ENCODE peak calls at places on chromosomes 12 and 14, in eight cellular contexts. One of them, this sample, is unnamed.

GRCh38 chr12:92493816-92494215 is 209.0 kb upstream of the PLEKHG7 start:
- DNase-seq in foreskin fibroblast: peak
- DNase-seq in HuH-7.5: no peak
- DNase-seq in substantia nigra: no peak
- DNase-seq in RWPE1: no peak
- DNase-seq in stimulated activated CD4-positive, alpha-beta T cell treated with anti-CD3 and anti-CD28 coated beads, Interleukin-15, amount 100 ng/mL, for 1 hour: no peak
- DNase-seq in suprapubic skin: no peak
- DNase-seq in smooth muscle cell of the brain vasculature: no peak
- DNase-seq in this sample: no peak

GRCh38 chr12:100632445-100632892 is 59.0 kb downstream of the GAS2L3 start:
- DNase-seq in foreskin fibroblast: no peak
- DNase-seq in HuH-7.5: no peak
- DNase-seq in substantia nigra: no peak
- DNase-seq in RWPE1: no peak
- DNase-seq in stimulated activated CD4-positive, alpha-beta T cell treated with anti-CD3 and anti-CD28 coated beads, Interleukin-15, amount 100 ng/mL, for 1 hour: no peak
- DNase-seq in suprapubic skin: no peak
- DNase-seq in smooth muscle cell of the brain vasculature: no peak
- DNase-seq in this sample: no peak

GRCh38 chr14:65854215-65854614 is 441.7 kb downstream of the FUT8 start:
- DNase-seq in foreskin fibroblast: no peak
- DNase-seq in HuH-7.5: no peak
- DNase-seq in substantia nigra: no peak
- DNase-seq in RWPE1: no peak
- DNase-seq in stimulated activated CD4-positive, alpha-beta T cell treated with anti-CD3 and anti-CD28 coated beads, Interleukin-15, amount 100 ng/mL, for 1 hour: no peak
- DNase-seq in suprapubic skin: no peak
- DNase-seq in smooth muscle cell of the brain vasculature: no peak
- DNase-seq in this sample: no peak

GRCh38 chr12:116426391-116427136 is 132.6 kb upstream of the MAP1LC3B2 start:
- DNase-seq in foreskin fibroblast: peak
- DNase-seq in HuH-7.5: no peak
- DNase-seq in substantia nigra: no peak
- DNase-seq in RWPE1: peak
- DNase-seq in stimulated activated CD4-positive, alpha-beta T cell treated with anti-CD3 and anti-CD28 coated beads, Interleukin-15, amount 100 ng/mL, for 1 hour: no peak
- DNase-seq in suprapubic skin: peak
- DNase-seq in smooth muscle cell of the brain vasculature: peak
- DNase-seq in this sample: peak

GRCh38 chr12:26473291-26473690 is 277.9 kb downstream of the SSPN start:
- DNase-seq in foreskin fibroblast: peak
- DNase-seq in HuH-7.5: no peak
- DNase-seq in substantia nigra: no peak
- DNase-seq in RWPE1: no peak
- DNase-seq in stimulated activated CD4-positive, alpha-beta T cell treated with anti-CD3 and anti-CD28 coated beads, Interleukin-15, amount 100 ng/mL, for 1 hour: no peak
- DNase-seq in suprapubic skin: no peak
- DNase-seq in smooth muscle cell of the brain vasculature: no peak
- DNase-seq in this sample: no peak

GRCh38 chr12:108622425-108622824 is 11.3 kb downstream of the SELPLG start:
- DNase-seq in foreskin fibroblast: no peak
- DNase-seq in HuH-7.5: no peak
- DNase-seq in substantia nigra: no peak
- DNase-seq in RWPE1: no peak
- DNase-seq in stimulated activated CD4-positive, alpha-beta T cell treated with anti-CD3 and anti-CD28 coated beads, Interleukin-15, amount 100 ng/mL, for 1 hour: no peak
- DNase-seq in suprapubic skin: no peak
- DNase-seq in smooth muscle cell of the brain vasculature: no peak
- DNase-seq in this sample: no peak

GRCh38 chr12:57898308-57898970 is 42.9 kb upstream of the ATP23 start:
- DNase-seq in foreskin fibroblast: peak
- DNase-seq in HuH-7.5: no peak
- DNase-seq in substantia nigra: no peak
- DNase-seq in RWPE1: no peak
- DNase-seq in stimulated activated CD4-positive, alpha-beta T cell treated with anti-CD3 and anti-CD28 coated beads, Interleukin-15, amount 100 ng/mL, for 1 hour: no peak
- DNase-seq in suprapubic skin: no peak
- DNase-seq in smooth muscle cell of the brain vasculature: no peak
- DNase-seq in this sample: no peak

GRCh38 chr14:37819155-37820015 is 224.0 kb downstream of the TTC6 start:
- DNase-seq in foreskin fibroblast: peak
- DNase-seq in HuH-7.5: no peak
- DNase-seq in substantia nigra: no peak
- DNase-seq in RWPE1: peak
- DNase-seq in stimulated activated CD4-positive, alpha-beta T cell treated with anti-CD3 and anti-CD28 coated beads, Interleukin-15, amount 100 ng/mL, for 1 hour: no peak
- DNase-seq in suprapubic skin: no peak
- DNase-seq in smooth muscle cell of the brain vasculature: no peak
- DNase-seq in this sample: no peak

GRCh38 chr12:102970780-102971179 is 13.3 kb downstream of the ASCL1 start:
- DNase-seq in foreskin fibroblast: no peak
- DNase-seq in HuH-7.5: no peak
- DNase-seq in substantia nigra: no peak
- DNase-seq in RWPE1: no peak
- DNase-seq in stimulated activated CD4-positive, alpha-beta T cell treated with anti-CD3 and anti-CD28 coated beads, Interleukin-15, amount 100 ng/mL, for 1 hour: no peak
- DNase-seq in suprapubic skin: no peak
- DNase-seq in smooth muscle cell of the brain vasculature: no peak
- DNase-seq in this sample: no peak

GRCh38 chr14:56490379-56490778 is 89.2 kb upstream of the TMEM260 start:
- DNase-seq in foreskin fibroblast: peak
- DNase-seq in HuH-7.5: no peak
- DNase-seq in substantia nigra: no peak
- DNase-seq in RWPE1: peak
- DNase-seq in stimulated activated CD4-positive, alpha-beta T cell treated with anti-CD3 and anti-CD28 coated beads, Interleukin-15, amount 100 ng/mL, for 1 hour: no peak
- DNase-seq in suprapubic skin: no peak
- DNase-seq in smooth muscle cell of the brain vasculature: no peak
- DNase-seq in this sample: no peak

GRCh38 chr12:128382946-128383739 is 116.2 kb downstream of the TMEM132C start:
- DNase-seq in foreskin fibroblast: no peak
- DNase-seq in HuH-7.5: no peak
- DNase-seq in substantia nigra: no peak
- DNase-seq in RWPE1: no peak
- DNase-seq in stimulated activated CD4-positive, alpha-beta T cell treated with anti-CD3 and anti-CD28 coated beads, Interleukin-15, amount 100 ng/mL, for 1 hour: no peak
- DNase-seq in suprapubic skin: no peak
- DNase-seq in smooth muscle cell of the brain vasculature: no peak
- DNase-seq in this sample: no peak

GRCh38 chr14:65664436-65664835 is 251.9 kb downstream of the FUT8 start:
- DNase-seq in foreskin fibroblast: no peak
- DNase-seq in HuH-7.5: no peak
- DNase-seq in substantia nigra: no peak
- DNase-seq in RWPE1: no peak
- DNase-seq in stimulated activated CD4-positive, alpha-beta T cell treated with anti-CD3 and anti-CD28 coated beads, Interleukin-15, amount 100 ng/mL, for 1 hour: no peak
- DNase-seq in suprapubic skin: no peak
- DNase-seq in smooth muscle cell of the brain vasculature: no peak
- DNase-seq in this sample: no peak

GRCh38 chr12:123808167-123808566 is 46.1 kb downstream of the DNAH10 start:
- DNase-seq in foreskin fibroblast: peak
- DNase-seq in HuH-7.5: peak
- DNase-seq in substantia nigra: peak
- DNase-seq in RWPE1: peak
- DNase-seq in stimulated activated CD4-positive, alpha-beta T cell treated with anti-CD3 and anti-CD28 coated beads, Interleukin-15, amount 100 ng/mL, for 1 hour: no peak
- DNase-seq in suprapubic skin: no peak
- DNase-seq in smooth muscle cell of the brain vasculature: no peak
- DNase-seq in this sample: no peak

GRCh38 chr12:5138845-5139244 is 95.2 kb downstream of the KCNA5 start:
- DNase-seq in foreskin fibroblast: peak
- DNase-seq in HuH-7.5: no peak
- DNase-seq in substantia nigra: no peak
- DNase-seq in RWPE1: no peak
- DNase-seq in stimulated activated CD4-positive, alpha-beta T cell treated with anti-CD3 and anti-CD28 coated beads, Interleukin-15, amount 100 ng/mL, for 1 hour: no peak
- DNase-seq in suprapubic skin: no peak
- DNase-seq in smooth muscle cell of the brain vasculature: no peak
- DNase-seq in this sample: no peak

GRCh38 chr12:25004447-25004846 is 55.5 kb upstream of the BCAT1 start:
- DNase-seq in foreskin fibroblast: no peak
- DNase-seq in HuH-7.5: no peak
- DNase-seq in substantia nigra: no peak
- DNase-seq in RWPE1: no peak
- DNase-seq in stimulated activated CD4-positive, alpha-beta T cell treated with anti-CD3 and anti-CD28 coated beads, Interleukin-15, amount 100 ng/mL, for 1 hour: no peak
- DNase-seq in suprapubic skin: no peak
- DNase-seq in smooth muscle cell of the brain vasculature: no peak
- DNase-seq in this sample: no peak

GRCh38 chr12:49347307-49348237 is 884 bp downstream of the DNAJC22 start:
- DNase-seq in foreskin fibroblast: peak
- DNase-seq in HuH-7.5: peak
- DNase-seq in substantia nigra: peak
- DNase-seq in RWPE1: peak
- DNase-seq in stimulated activated CD4-positive, alpha-beta T cell treated with anti-CD3 and anti-CD28 coated beads, Interleukin-15, amount 100 ng/mL, for 1 hour: peak
- DNase-seq in suprapubic skin: peak
- DNase-seq in smooth muscle cell of the brain vasculature: no peak
- DNase-seq in this sample: peak

GRCh38 chr14:77804592-77804991 is 4.7 kb downstream of the ADCK1 start:
- DNase-seq in foreskin fibroblast: peak
- DNase-seq in HuH-7.5: peak
- DNase-seq in substantia nigra: no peak
- DNase-seq in RWPE1: no peak
- DNase-seq in stimulated activated CD4-positive, alpha-beta T cell treated with anti-CD3 and anti-CD28 coated beads, Interleukin-15, amount 100 ng/mL, for 1 hour: no peak
- DNase-seq in suprapubic skin: no peak
- DNase-seq in smooth muscle cell of the brain vasculature: no peak
- DNase-seq in this sample: no peak

GRCh38 chr12:57889541-57889989 is 43.0 kb upstream of the CTDSP2 start:
- DNase-seq in foreskin fibroblast: peak
- DNase-seq in HuH-7.5: no peak
- DNase-seq in substantia nigra: no peak
- DNase-seq in RWPE1: no peak
- DNase-seq in stimulated activated CD4-positive, alpha-beta T cell treated with anti-CD3 and anti-CD28 coated beads, Interleukin-15, amount 100 ng/mL, for 1 hour: no peak
- DNase-seq in suprapubic skin: peak
- DNase-seq in smooth muscle cell of the brain vasculature: no peak
- DNase-seq in this sample: no peak

GRCh38 chr14:90368946-90369721 is 27.7 kb upstream of the CALM1 start:
- DNase-seq in foreskin fibroblast: peak
- DNase-seq in HuH-7.5: no peak
- DNase-seq in substantia nigra: peak
- DNase-seq in RWPE1: no peak
- DNase-seq in stimulated activated CD4-positive, alpha-beta T cell treated with anti-CD3 and anti-CD28 coated beads, Interleukin-15, amount 100 ng/mL, for 1 hour: no peak
- DNase-seq in suprapubic skin: no peak
- DNase-seq in smooth muscle cell of the brain vasculature: no peak
- DNase-seq in this sample: no peak

GRCh38 chr12:115984607-115985006 is 292.9 kb downstream of the MED13L start:
- DNase-seq in foreskin fibroblast: no peak
- DNase-seq in HuH-7.5: no peak
- DNase-seq in substantia nigra: no peak
- DNase-seq in RWPE1: no peak
- DNase-seq in stimulated activated CD4-positive, alpha-beta T cell treated with anti-CD3 and anti-CD28 coated beads, Interleukin-15, amount 100 ng/mL, for 1 hour: no peak
- DNase-seq in suprapubic skin: no peak
- DNase-seq in smooth muscle cell of the brain vasculature: no peak
- DNase-seq in this sample: no peak

GRCh38 chr12:89862511-89863331 is 154.1 kb upstream of the ATP2B1 start:
- DNase-seq in foreskin fibroblast: peak
- DNase-seq in HuH-7.5: no peak
- DNase-seq in substantia nigra: no peak
- DNase-seq in RWPE1: no peak
- DNase-seq in stimulated activated CD4-positive, alpha-beta T cell treated with anti-CD3 and anti-CD28 coated beads, Interleukin-15, amount 100 ng/mL, for 1 hour: peak
- DNase-seq in suprapubic skin: no peak
- DNase-seq in smooth muscle cell of the brain vasculature: no peak
- DNase-seq in this sample: no peak

GRCh38 chr14:53016491-53016890 is 65.6 kb upstream of the FERMT2 start:
- DNase-seq in foreskin fibroblast: peak
- DNase-seq in HuH-7.5: no peak
- DNase-seq in substantia nigra: no peak
- DNase-seq in RWPE1: no peak
- DNase-seq in stimulated activated CD4-positive, alpha-beta T cell treated with anti-CD3 and anti-CD28 coated beads, Interleukin-15, amount 100 ng/mL, for 1 hour: no peak
- DNase-seq in suprapubic skin: no peak
- DNase-seq in smooth muscle cell of the brain vasculature: no peak
- DNase-seq in this sample: no peak

GRCh38 chr14:70893062-70893841 is 14.0 kb upstream of the PCNX1 start:
- DNase-seq in foreskin fibroblast: no peak
- DNase-seq in HuH-7.5: no peak
- DNase-seq in substantia nigra: no peak
- DNase-seq in RWPE1: no peak
- DNase-seq in stimulated activated CD4-positive, alpha-beta T cell treated with anti-CD3 and anti-CD28 coated beads, Interleukin-15, amount 100 ng/mL, for 1 hour: no peak
- DNase-seq in suprapubic skin: no peak
- DNase-seq in smooth muscle cell of the brain vasculature: no peak
- DNase-seq in this sample: no peak

GRCh38 chr12:119168721-119169120 is 10.0 kb upstream of the HSPB8 start:
- DNase-seq in foreskin fibroblast: no peak
- DNase-seq in HuH-7.5: no peak
- DNase-seq in substantia nigra: no peak
- DNase-seq in RWPE1: no peak
- DNase-seq in stimulated activated CD4-positive, alpha-beta T cell treated with anti-CD3 and anti-CD28 coated beads, Interleukin-15, amount 100 ng/mL, for 1 hour: no peak
- DNase-seq in suprapubic skin: no peak
- DNase-seq in smooth muscle cell of the brain vasculature: no peak
- DNase-seq in this sample: no peak

GRCh38 chr14:61644834-61645233 is 50.5 kb upstream of the HIF1A start:
- DNase-seq in foreskin fibroblast: peak
- DNase-seq in HuH-7.5: no peak
- DNase-seq in substantia nigra: no peak
- DNase-seq in RWPE1: no peak
- DNase-seq in stimulated activated CD4-positive, alpha-beta T cell treated with anti-CD3 and anti-CD28 coated beads, Interleukin-15, amount 100 ng/mL, for 1 hour: no peak
- DNase-seq in suprapubic skin: no peak
- DNase-seq in smooth muscle cell of the brain vasculature: no peak
- DNase-seq in this sample: no peak

GRCh38 chr12:54019111-54019811 is 9.0 kb upstream of the HOXC6 start:
- DNase-seq in foreskin fibroblast: no peak
- DNase-seq in HuH-7.5: no peak
- DNase-seq in substantia nigra: no peak
- DNase-seq in RWPE1: no peak
- DNase-seq in stimulated activated CD4-positive, alpha-beta T cell treated with anti-CD3 and anti-CD28 coated beads, Interleukin-15, amount 100 ng/mL, for 1 hour: no peak
- DNase-seq in suprapubic skin: no peak
- DNase-seq in smooth muscle cell of the brain vasculature: no peak
- DNase-seq in this sample: no peak

GRCh38 chr14:104509673-104510072 is 69.9 kb upstream of the C14orf180 start:
- DNase-seq in foreskin fibroblast: no peak
- DNase-seq in HuH-7.5: no peak
- DNase-seq in substantia nigra: no peak
- DNase-seq in RWPE1: no peak
- DNase-seq in stimulated activated CD4-positive, alpha-beta T cell treated with anti-CD3 and anti-CD28 coated beads, Interleukin-15, amount 100 ng/mL, for 1 hour: no peak
- DNase-seq in suprapubic skin: no peak
- DNase-seq in smooth muscle cell of the brain vasculature: no peak
- DNase-seq in this sample: no peak

This sample was measured in mesothelial cell of epicardium.